ENCODE peak calls at places on chromosome 6, in ten cellular contexts. V is NCI-H2081; T is NK-92 treated with Interleukin-12 subunit alpha and Interleukin-12 subunit beta, amount 100 ng/mL, for 24 hours; Q is astrocyte of the spinal cord; E is naive B cell; Z is GM03348; A is OCI-M1; U is AG04450; D is CD8-positive, alpha-beta memory T cell; H is ACHN. X is an unnamed sample.
A peak's percentile ranks its signal among the peaks of the same experiment; 100 is the strongest.

GRCh38 chr6:28353356-28353755 is 3.6 kb downstream of the ZKSCAN3 start:
- DNase-seq in V (no peak), T (no peak), Q (no peak), E (no peak), Z (no peak), A (no peak), U (no peak), D (no peak), H (no peak), X (no peak)

GRCh38 chr6:81228912-81229540 is 523.5 kb downstream of the TENT5A start:
- DNase-seq in V (no peak), T (no peak), Q (peak; percentile 77), E (no peak), Z (no peak), A (peak; percentile 37), U (peak; percentile 62), D (no peak), H (no peak), X (no peak)

GRCh38 chr6:108176281-108177089 is 10.7 kb downstream of the NR2E1 start:
- DNase-seq in V (no peak), T (no peak), Q (no peak), E (no peak), Z (no peak), A (no peak), U (no peak), D (no peak), H (no peak), X (no peak)

GRCh38 chr6:139711714-139712585 is 337.5 kb upstream of the CITED2 start:
- DNase-seq in V (no peak), T (no peak), Q (peak; percentile 25), E (no peak), Z (peak; percentile 55), A (no peak), U (no peak), D (no peak), H (peak; percentile 11), X (no peak)

GRCh38 chr6:170294813-170295518 is 4.1 kb upstream of the DLL1 start:
- DNase-seq in V (no peak), T (no peak), Q (no peak), E (peak; percentile 47), Z (no peak), A (no peak), U (no peak), D (no peak), H (no peak), X (no peak)

GRCh38 chr6:85354761-85355618 is 94.9 kb upstream of the NT5E start:
- DNase-seq in V (peak; percentile 68), T (peak; percentile 21), Q (peak; percentile 81), E (peak; percentile 46), Z (peak; percentile 74), A (peak; percentile 90), U (peak; percentile 51), D (peak; percentile 53), H (peak; percentile 54), X (peak; percentile 60)

GRCh38 chr6:5036309-5036708 is 32.5 kb upstream of the RPP40 start:
- DNase-seq in V (peak; percentile 5), T (no peak), Q (peak; percentile 29), E (no peak), Z (no peak), A (no peak), U (no peak), D (no peak), H (no peak), X (peak; percentile 39)

GRCh38 chr6:291148-291696 is 1.1 kb upstream of the DUSP22 start:
- DNase-seq in V (no peak), T (no peak), Q (peak; percentile 18), E (no peak), Z (peak; percentile 59), A (no peak), U (no peak), D (no peak), H (no peak), X (no peak)

GRCh38 chr6:14816106-14816864 is 429.6 kb upstream of the JARID2 start:
- DNase-seq in V (no peak), T (no peak), Q (peak; percentile 18), E (no peak), Z (no peak), A (no peak), U (no peak), D (no peak), H (no peak), X (no peak)

X was measured in SW480.